ENCODE peak calls at places on chromosomes 13 and 19, in six cellular contexts. I is NCI-H187 treated with DMSO at 0.1 percent for 48 hours; A is right cardiac atrium; J is lower leg skin; Q is left kidney; X is stimulated activated CD8-positive, alpha-beta memory T cell treated with anti-CD3 and anti-CD28 coated beads, Interleukin-2, amount 100 ng/mL, for 48 hours. R is an unnamed sample.

GRCh38 chr19:38683393-38684077 is 36.1 kb downstream of the ACTN4 start:
- DNase-seq in I (no peak), A (no peak), J (peak; percentile 95), Q (peak; percentile 93), X (peak; percentile 50), R (peak; percentile 76)

GRCh38 chr13:45500492-45501174 is 35.9 kb downstream of the COG3 start:
- DNase-seq in I (no peak), A (no peak), J (no peak), Q (no peak), X (no peak), R (no peak)

GRCh38 chr13:25980255-25980654 is 71.6 kb downstream of the SHISA2 start:
- DNase-seq in I (no peak), A (no peak), J (no peak), Q (peak; percentile 90), X (no peak), R (peak; percentile 17)

GRCh38 chr13:97810152-97810551 is 143.3 kb upstream of the IPO5 start:
- DNase-seq in I (no peak), A (no peak), J (no peak), Q (peak; percentile 28), X (no peak), R (no peak)

GRCh38 chr13:69474286-69474685 is 633.3 kb upstream of the ATXN8OS start:
- DNase-seq in I (no peak), A (no peak), J (no peak), Q (no peak), X (no peak), R (no peak)

GRCh38 chr19:1882089-1882785 is 3.1 kb downstream of the ABHD17A start:
- DNase-seq in I (no peak), A (peak; percentile 68), J (no peak), Q (no peak), X (peak; percentile 54), R (peak; percentile 92)

GRCh38 chr13:98214707-98215106 is 37.6 kb upstream of the RNF113B start:
- DNase-seq in I (no peak), A (no peak), J (no peak), Q (no peak), X (no peak), R (no peak)

GRCh38 chr19:49930483-49931011 is 1.2 kb upstream of the NUP62 start:
- DNase-seq in I (peak; percentile 70), A (peak; percentile 75), J (no peak), Q (peak; percentile 22), X (no peak), R (peak; percentile 23)

GRCh38 chr19:18292810-18293641 is 11.6 kb upstream of the JUND start:
- DNase-seq in I (no peak), A (peak; percentile 96), J (peak; percentile 97), Q (peak; percentile 94), X (no peak), R (peak; percentile 88)

GRCh38 chr13:113947321-113948033 is 26.4 kb downstream of the C13orf46 start:
- DNase-seq in I (no peak), A (peak; percentile 82), J (no peak), Q (peak; percentile 47), X (no peak), R (no peak)

GRCh38 chr19:45791744-45792481 is 732 bp downstream of the DMWD start:
- DNase-seq in I (no peak), A (no peak), J (no peak), Q (no peak), X (no peak), R (peak; percentile 47)

GRCh38 chr19:45781282-45782161 is 768 bp downstream of the DMPK start:
- DNase-seq in I (peak; percentile 6), A (no peak), J (no peak), Q (no peak), X (no peak), R (no peak)

GRCh38 chr13:113989585-113990300 is 15.9 kb upstream of the C13orf46 start:
- DNase-seq in I (no peak), A (peak; percentile 18), J (peak; percentile 52), Q (no peak), X (no peak), R (no peak)

GRCh38 chr19:18286973-18287635 is 5.7 kb upstream of the JUND start:
- DNase-seq in I (no peak), A (peak; percentile 55), J (no peak), Q (no peak), X (no peak), R (no peak)

GRCh38 chr19:10685210-10685609 is 16.0 kb upstream of the QTRT1 start:
- DNase-seq in I (no peak), A (no peak), J (no peak), Q (no peak), X (no peak), R (no peak)

GRCh38 chr13:36673838-36674326 is at the start of gene SERTM1:
- DNase-seq in I (peak; percentile 34), A (peak; percentile 65), J (no peak), Q (peak; percentile 89), X (no peak), R (no peak)

GRCh38 chr13:21909331-21909730 is 238.5 kb downstream of the FGF9 start:
- DNase-seq in I (no peak), A (no peak), J (no peak), Q (no peak), X (no peak), R (no peak)

GRCh38 chr19:37988758-37989635 is 82.0 kb downstream of the SIPA1L3 start:
- DNase-seq in I (no peak), A (no peak), J (no peak), Q (peak; percentile 57), X (no peak), R (peak; percentile 21)

GRCh38 chr13:75675421-75675820 is 39.3 kb downstream of the LMO7 start:
- DNase-seq in I (no peak), A (no peak), J (no peak), Q (no peak), X (no peak), R (no peak)

GRCh38 chr19:45413497-45413896 is 7.1 kb downstream of the POLR1G start:
- DNase-seq in I (no peak), A (no peak), J (no peak), Q (no peak), X (no peak), R (no peak)

GRCh38 chr19:6774821-6775707 is 2.6 kb downstream of the VAV1 start:
- DNase-seq in I (no peak), A (no peak), J (no peak), Q (no peak), X (no peak), R (no peak)

GRCh38 chr13:111165611-111166010 is 50.5 kb downstream of the ARHGEF7 start:
- DNase-seq in I (no peak), A (no peak), J (no peak), Q (no peak), X (no peak), R (no peak)

GRCh38 chr13:48497669-48498068 is 35.2 kb downstream of the RCBTB2 start:
- DNase-seq in I (no peak), A (no peak), J (no peak), Q (no peak), X (no peak), R (no peak)

R was measured in activated CD8-positive, alpha-beta T cell treated with anti-CD3 and anti-CD28 coated beads for 36 hours.